ENCODE peak calls at places on chromosomes 12 and 14, in four cellular contexts. X is mesothelial cell of epicardium, M is D341Med, R is iPS-NIHi11. U is an unnamed sample.

GRCh38 chr12:102833687-102834435 is 83.2 kb downstream of the PAH start:
- DNase-seq in M (no peak), X (peak; percentile 41), R (peak; percentile 61), U (no peak)

GRCh38 chr14:75340921-75341320 is 62.3 kb downstream of the FOS start:
- DNase-seq in M (no peak), X (no peak), R (no peak), U (no peak)

GRCh38 chr12:33205986-33206385 is 233.6 kb downstream of the SYT10 start:
- DNase-seq in R (no peak), M (no peak), X (no peak), U (no peak)

GRCh38 chr12:39012870-39013269 is 107.5 kb upstream of the CPNE8 start:
- DNase-seq in M (no peak), R (no peak), X (no peak), U (no peak)

GRCh38 chr12:76883151-76883550 is 4.3 kb upstream of the CSRP2 start:
- DNase-seq in M (no peak), X (no peak), R (peak; percentile 18), U (no peak)

GRCh38 chr12:66823857-66824570 is 145.1 kb upstream of the GRIP1 start:
- DNase-seq in R (no peak), M (no peak), X (no peak), U (peak; percentile 56)

GRCh38 chr12:130956456-130957303 is 3.0 kb downstream of the ADGRD1 start:
- DNase-seq in R (no peak), M (no peak), X (no peak), U (no peak)

GRCh38 chr12:123030686-123031085 is 50.2 kb downstream of the ARL6IP4 start:
- DNase-seq in X (no peak), M (no peak), R (no peak), U (no peak)

GRCh38 chr14:72521045-72521444 is 372.9 kb downstream of the DPF3 start:
- DNase-seq in M (no peak), X (no peak), R (no peak), U (no peak)

GRCh38 chr12:58293308-58293983 is 352.1 kb downstream of the ATP23 start:
- DNase-seq in R (no peak), M (no peak), X (no peak), U (no peak)

GRCh38 chr12:105226219-105226618 is 9.8 kb downstream of the APPL2 start:
- DNase-seq in X (no peak), M (no peak), R (no peak), U (no peak)

GRCh38 chr12:127785535-127785934 is 481.4 kb upstream of the TMEM132C start:
- DNase-seq in X (no peak), M (no peak), R (no peak), U (no peak)

GRCh38 chr12:112822056-112822455 is 30.5 kb downstream of the RPH3A start:
- DNase-seq in M (no peak), X (no peak), R (peak; percentile 47), U (no peak)

GRCh38 chr12:127619869-127620769 is 646.9 kb upstream of the TMEM132C start:
- DNase-seq in R (no peak), X (no peak), M (no peak), U (no peak)

GRCh38 chr14:22691171-22691570 is 47.0 kb upstream of the OR6J1 start:
- DNase-seq in M (no peak), R (no peak), X (no peak), U (no peak)

GRCh38 chr14:23601424-23601823 is 22.8 kb upstream of the JPH4 start:
- DNase-seq in R (no peak), X (no peak), M (no peak), U (no peak)

GRCh38 chr12:52243264-52243773 is 10.3 kb downstream of the KRT7 start:
- DNase-seq in R (no peak), X (no peak), M (no peak), U (no peak)

GRCh38 chr12:79441534-79441933 is 249.2 kb downstream of the PAWR start:
- DNase-seq in R (no peak), M (no peak), X (no peak), U (no peak)

GRCh38 chr14:101563654-101564443 is 2.6 kb downstream of the DIO3 start:
- DNase-seq in R (no peak), X (no peak), M (no peak), U (no peak)

GRCh38 chr14:102316048-102316745 is 3.3 kb upstream of the ZNF839 start:
- DNase-seq in M (no peak), X (peak; percentile 36), R (no peak), U (no peak)

GRCh38 chr12:46804054-46804453 is 21.7 kb downstream of the SLC38A4 start:
- DNase-seq in M (no peak), R (no peak), X (no peak), U (no peak)

GRCh38 chr12:6919588-6919987 is 5.2 kb downstream of the ENO2 start:
- DNase-seq in R (no peak), M (no peak), X (no peak), U (no peak)

GRCh38 chr12:119020377-119021360 is 39.3 kb downstream of the SRRM4 start:
- DNase-seq in R (peak; percentile 87), X (no peak), M (peak; percentile 54), U (no peak)

GRCh38 chr14:61388173-61388975 is 67.0 kb downstream of the PRKCH start:
- DNase-seq in R (no peak), M (no peak), X (no peak), U (no peak)

GRCh38 chr14:32985881-32986280 is 47.2 kb downstream of the NPAS3 start:
- DNase-seq in R (no peak), M (no peak), X (no peak), U (no peak)

U was measured in NCI-H1930.